ENCODE peak calls at places on chromosome 22, in eight cellular contexts. A is epithelial cell of esophagus; J is upper lobe of left lung; V is HFF-Myc; P is BE2C; W is CD8-positive, alpha-beta T cell; T is AG04450; X is stomach. Z is an unnamed sample.

GRCh38 chr22:28958611-28959010 is 75.2 kb downstream of the ZNRF3 start:
- DNase-seq in X (no peak), P (no peak), V (no peak), T (no peak), W (no peak), A (peak), J (no peak), Z (no peak)

GRCh38 chr22:43731986-43732385 is 80.1 kb downstream of the EFCAB6 start:
- DNase-seq in X (no peak), A (no peak), T (no peak), J (no peak), W (no peak), V (no peak), P (no peak), Z (no peak)

GRCh38 chr22:42937164-42937854 is 77.6 kb downstream of the PACSIN2 start:
- DNase-seq in T (no peak), J (no peak), A (peak), V (peak), P (no peak), X (peak), W (no peak), Z (no peak)

GRCh38 chr22:40279017-40279416 is 67.3 kb upstream of the ADSL start:
- DNase-seq in W (no peak), V (no peak), J (no peak), X (no peak), P (no peak), A (no peak), T (no peak), Z (peak)

GRCh38 chr22:29319072-29319471 is 3.6 kb upstream of the RASL10A start:
- DNase-seq in W (no peak), X (no peak), P (no peak), V (no peak), J (no peak), T (no peak), A (no peak), Z (no peak)

GRCh38 chr22:44576311-44577260 is 78.6 kb upstream of the RTL6 start:
- DNase-seq in T (no peak), P (no peak), A (no peak), J (peak), W (no peak), X (no peak), V (no peak), Z (no peak)

GRCh38 chr22:40487663-40488249 is 117.4 kb downstream of the SGSM3 start:
- DNase-seq in W (no peak), T (no peak), J (no peak), P (no peak), V (no peak), A (peak), X (no peak), Z (no peak)

GRCh38 chr22:38967451-38968450 is 10.3 kb downstream of the APOBEC3A start:
- DNase-seq in V (no peak), W (no peak), X (peak), P (no peak), A (no peak), J (no peak), T (no peak), Z (no peak)

GRCh38 chr22:37105154-37105553 is 4.4 kb downstream of the TMPRSS6 start:
- DNase-seq in W (no peak), T (no peak), A (no peak), J (no peak), P (no peak), V (no peak), X (no peak), Z (no peak)

GRCh38 chr22:29343313-29343805 is 27.9 kb upstream of the RASL10A start:
- DNase-seq in X (peak), J (peak), V (peak), W (no peak), A (peak), P (peak), T (no peak), Z (no peak)

GRCh38 chr22:48802576-48802975 is 1025.1 kb downstream of the BRD1 start:
- DNase-seq in P (no peak), J (no peak), A (no peak), W (no peak), T (no peak), V (no peak), X (no peak), Z (no peak)

GRCh38 chr22:49372530-49373288 is 455.0 kb downstream of the BRD1 start:
- DNase-seq in W (no peak), X (peak), P (peak), A (no peak), J (no peak), V (no peak), T (no peak), Z (peak)

GRCh38 chr22:32904044-32904443 is 102.5 kb downstream of the TIMP3 start:
- DNase-seq in V (no peak), A (peak), X (no peak), P (peak), W (no peak), J (no peak), T (no peak), Z (no peak)

GRCh38 chr22:30572840-30573593 is 1.4 kb downstream of the GAL3ST1 start:
- DNase-seq in V (no peak), P (no peak), X (no peak), J (no peak), W (no peak), A (no peak), T (no peak), Z (no peak)

GRCh38 chr22:23581252-23581634 is 1.2 kb upstream of the IGLL1 start:
- DNase-seq in W (no peak), X (no peak), A (no peak), P (no peak), V (no peak), T (no peak), J (no peak), Z (no peak)

GRCh38 chr22:23578306-23578705 is 1.8 kb downstream of the IGLL1 start:
- DNase-seq in V (no peak), A (no peak), X (no peak), P (no peak), T (no peak), J (no peak), W (no peak), Z (no peak)

GRCh38 chr22:23580586-23581251 is 629 bp upstream of the IGLL1 start:
- DNase-seq in A (no peak), V (no peak), P (no peak), J (no peak), T (no peak), X (no peak), W (no peak), Z (no peak)

GRCh38 chr22:23579280-23579679 is 810 bp downstream of the IGLL1 start:
- DNase-seq in W (no peak), T (no peak), A (no peak), J (no peak), P (no peak), X (no peak), V (no peak), Z (no peak)

DNA sequence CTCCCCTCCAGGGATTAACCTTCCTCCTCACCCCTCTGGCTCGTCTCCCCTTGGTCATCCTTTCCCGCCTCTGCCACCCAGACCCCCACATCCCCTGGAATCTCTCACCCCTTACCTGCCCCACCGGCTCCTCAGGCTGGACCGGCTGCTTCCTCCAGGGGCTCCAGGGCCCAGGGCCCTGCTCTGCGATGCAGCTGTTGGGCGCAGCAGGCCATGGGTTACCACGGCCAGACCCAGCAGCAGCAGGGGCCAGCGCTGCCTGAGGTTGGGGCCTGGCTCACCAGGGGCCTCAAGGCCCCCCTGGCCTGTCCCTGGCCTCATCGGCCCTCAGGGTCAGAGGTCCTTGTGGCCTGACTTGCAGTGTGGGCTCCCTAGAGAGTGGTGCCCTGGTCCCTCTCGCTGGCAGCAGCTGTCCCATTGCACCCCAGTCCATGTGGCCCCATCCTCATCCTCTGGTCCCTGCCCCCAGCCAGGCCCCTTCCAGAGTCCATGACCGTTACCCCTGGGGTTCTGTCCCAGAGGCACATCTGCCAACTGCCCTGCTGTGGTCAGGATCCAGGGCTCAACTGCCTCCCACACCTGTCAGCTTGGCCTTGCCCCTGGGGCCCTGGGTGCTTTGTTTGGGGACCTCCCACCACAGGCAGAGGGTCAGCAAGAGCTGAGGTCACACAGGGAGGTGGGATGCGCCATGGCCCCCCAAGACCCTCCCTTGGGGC is at the start of gene IGLL1:
- DNase-seq in T (no peak), P (no peak), A (no peak), V (no peak), X (no peak), W (no peak), J (peak), Z (no peak)
- TF ChIP-seq CTCF in T (no peak), P (no peak), A (no peak), V (no peak), X (no peak), W (no peak), J (no peak), Z (no peak)

GRCh38 chr22:35712672-35713071 is 5.0 kb upstream of the APOL5 start:
- DNase-seq in P (no peak), T (no peak), A (no peak), W (no peak), V (no peak), X (no peak), J (no peak), Z (no peak)
- TF ChIP-seq CTCF in P (peak), T (no peak), A (no peak), W (no peak), V (no peak), X (no peak), J (no peak), Z (no peak)

DNA sequence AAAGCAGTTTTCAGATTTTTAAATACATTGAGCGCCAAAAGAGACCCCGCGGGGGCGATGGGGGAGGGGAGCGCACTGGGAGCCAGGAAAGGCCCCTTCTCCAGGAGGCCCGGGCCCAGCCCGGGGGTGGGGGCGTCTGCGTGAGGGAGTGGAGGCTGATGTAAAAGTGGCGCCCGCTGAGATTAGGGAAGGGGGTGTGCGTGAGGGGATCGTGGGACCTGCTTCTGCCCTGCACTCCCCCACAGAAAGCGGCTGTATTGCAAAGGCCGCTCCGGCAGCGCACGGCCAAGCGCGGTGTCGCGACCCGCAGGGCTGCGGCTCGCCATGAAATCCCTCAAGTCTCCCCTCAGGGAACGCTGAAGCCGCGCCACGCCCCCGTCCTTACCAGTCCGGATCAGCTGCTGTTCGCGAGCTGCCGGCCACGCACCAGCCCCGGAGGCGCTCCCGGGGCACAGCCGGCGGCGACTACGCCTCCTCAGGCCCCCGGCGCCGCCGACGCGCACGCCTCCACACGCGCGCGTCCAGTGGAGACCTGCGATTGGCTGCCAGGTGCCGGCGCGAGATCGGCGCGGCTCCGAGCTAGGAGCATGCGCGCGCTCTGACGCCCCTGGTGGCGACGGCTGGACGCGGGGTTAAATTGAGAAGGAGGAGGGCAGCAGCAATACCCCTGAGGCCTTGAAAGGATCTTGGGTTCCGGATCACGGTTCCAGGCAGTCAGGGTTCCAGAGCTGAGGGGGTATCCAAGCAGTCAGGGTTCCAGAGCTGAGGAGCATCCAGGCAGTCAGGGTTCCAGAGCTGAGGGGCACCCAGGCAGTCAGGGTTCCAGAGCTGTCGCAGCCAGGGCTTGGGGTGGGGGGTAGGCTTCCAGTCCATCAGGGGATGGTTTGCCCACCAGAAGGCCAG is at the start of gene ZNF280B:
- DNase-seq in J (peak), A (peak), P (peak), X (peak), V (peak), W (peak), T (peak), Z (peak)
- TF ChIP-seq CTCF in J (peak), A (peak), P (peak), X (no peak), V (peak), W (peak), T (peak), Z (peak)

DNA sequence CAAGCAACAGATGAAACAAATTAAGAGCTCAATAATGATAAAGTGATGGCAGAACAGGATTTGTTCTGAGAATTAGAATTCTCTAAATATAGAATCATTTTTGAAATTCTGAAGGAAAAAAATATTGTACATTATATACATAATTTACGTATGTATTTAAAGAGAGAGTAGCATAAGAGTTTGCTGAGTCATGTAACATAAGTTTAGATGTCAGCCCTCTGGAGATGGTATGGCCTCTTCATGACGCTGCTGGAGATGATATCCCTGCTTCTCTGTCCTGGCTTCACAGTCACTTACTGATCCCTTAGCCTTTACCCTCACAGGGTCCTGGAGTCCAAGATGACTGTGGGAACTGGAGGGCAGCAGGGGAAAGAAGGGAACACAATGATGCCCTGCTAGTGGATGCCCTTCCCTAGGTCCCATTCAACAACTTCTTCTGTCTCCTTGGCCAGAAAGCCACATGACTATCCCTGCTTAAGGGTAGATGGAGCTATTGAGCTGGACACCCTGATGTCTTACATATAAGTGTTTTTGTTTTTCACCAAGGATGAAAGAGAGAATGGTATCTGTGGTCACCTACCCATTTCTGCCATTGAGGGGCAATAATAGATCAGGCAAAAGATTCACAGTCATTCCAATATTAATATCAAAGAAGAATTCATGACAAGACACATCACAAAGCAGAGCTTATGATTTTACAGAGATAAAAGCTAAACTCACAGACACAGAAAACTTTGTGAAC is 753.1 kb downstream of the TBC1D22A start:
- DNase-seq in J (no peak), A (no peak), P (no peak), T (no peak), X (no peak), W (no peak), V (no peak), Z (no peak)
- TF ChIP-seq CTCF in J (no peak), A (no peak), P (no peak), T (no peak), X (no peak), W (no peak), V (no peak), Z (peak)

Z was measured in osteocyte.